ENCODE peak calls at places on chromosome 6, in ten cellular contexts. One of them, this sample, is unnamed. For H3K4me1, the result is how much of the 10 kb centered on the place peaks cover.

GRCh38 chr6:144013486-144013909 is 5.4 kb upstream of the PLAGL1 start:
- ATAC-seq in pancreas: peak
- ATAC-seq in CD4-positive, CD25-positive, alpha-beta regulatory T cell: no peak
- ATAC-seq in heart right ventricle: peak
- ATAC-seq in upper lobe of right lung: peak
- ATAC-seq in right cardiac atrium: no peak
- ATAC-seq in GM23338: peak
- ATAC-seq in HepG2: peak
- ATAC-seq in lower lobe of right lung: peak
- ATAC-seq in Panc1: peak
- ATAC-seq in this sample: peak

GRCh38 chr6:46015119-46015968 is at the start of gene CLIC5:
- ATAC-seq in HepG2: peak
- ATAC-seq in lower lobe of right lung: peak
- ATAC-seq in right cardiac atrium: peak
- ATAC-seq in pancreas: peak
- ATAC-seq in GM23338: peak
- ATAC-seq in CD4-positive, CD25-positive, alpha-beta regulatory T cell: no peak
- ATAC-seq in heart right ventricle: peak
- ATAC-seq in Panc1: peak
- ATAC-seq in upper lobe of right lung: peak
- ATAC-seq in this sample: peak

GRCh38 chr6:120557554-120557953 is 776.7 kb downstream of the TBC1D32 start:
- ATAC-seq in HepG2: no peak
- ATAC-seq in GM23338: no peak
- ATAC-seq in heart right ventricle: no peak
- ATAC-seq in upper lobe of right lung: no peak
- ATAC-seq in Panc1: no peak
- ATAC-seq in right cardiac atrium: no peak
- ATAC-seq in pancreas: no peak
- ATAC-seq in lower lobe of right lung: no peak
- ATAC-seq in CD4-positive, CD25-positive, alpha-beta regulatory T cell: no peak
- ATAC-seq in this sample: no peak

GRCh38 chr6:126060400-126060799 is 74.1 kb downstream of the TRMT11 start:
- ATAC-seq in GM23338: peak
- ATAC-seq in CD4-positive, CD25-positive, alpha-beta regulatory T cell: no peak
- ATAC-seq in Panc1: no peak
- ATAC-seq in pancreas: no peak
- ATAC-seq in right cardiac atrium: peak
- ATAC-seq in upper lobe of right lung: no peak
- ATAC-seq in HepG2: peak
- ATAC-seq in heart right ventricle: no peak
- ATAC-seq in lower lobe of right lung: no peak
- ATAC-seq in this sample: no peak

GRCh38 chr6:134511984-134512383 is 194.1 kb upstream of the SGK1 start:
- ATAC-seq in heart right ventricle: no peak
- ATAC-seq in GM23338: no peak
- ATAC-seq in HepG2: no peak
- ATAC-seq in upper lobe of right lung: no peak
- ATAC-seq in CD4-positive, CD25-positive, alpha-beta regulatory T cell: no peak
- ATAC-seq in right cardiac atrium: no peak
- ATAC-seq in lower lobe of right lung: no peak
- ATAC-seq in Panc1: no peak
- ATAC-seq in pancreas: no peak
- ATAC-seq in this sample: no peak

GRCh38 chr6:81214414-81215091 is 537.9 kb downstream of the TENT5A start:
- ATAC-seq in HepG2: peak
- ATAC-seq in lower lobe of right lung: peak
- ATAC-seq in pancreas: no peak
- ATAC-seq in heart right ventricle: no peak
- ATAC-seq in right cardiac atrium: peak
- ATAC-seq in GM23338: no peak
- ATAC-seq in CD4-positive, CD25-positive, alpha-beta regulatory T cell: no peak
- ATAC-seq in Panc1: no peak
- ATAC-seq in upper lobe of right lung: peak
- ATAC-seq in this sample: no peak

GRCh38 chr6:66814156-66814555 is 1107.1 kb upstream of the EYS start:
- ATAC-seq in lower lobe of right lung: no peak
- ATAC-seq in pancreas: no peak
- ATAC-seq in GM23338: no peak
- ATAC-seq in HepG2: no peak
- ATAC-seq in heart right ventricle: no peak
- ATAC-seq in upper lobe of right lung: no peak
- ATAC-seq in Panc1: no peak
- ATAC-seq in right cardiac atrium: no peak
- ATAC-seq in CD4-positive, CD25-positive, alpha-beta regulatory T cell: no peak
- ATAC-seq in this sample: no peak

GRCh38 chr6:22954749-22955385 is 385.5 kb downstream of the HDGFL1 start:
- ATAC-seq in pancreas: no peak
- ATAC-seq in HepG2: peak
- ATAC-seq in CD4-positive, CD25-positive, alpha-beta regulatory T cell: no peak
- ATAC-seq in right cardiac atrium: no peak
- ATAC-seq in heart right ventricle: no peak
- ATAC-seq in lower lobe of right lung: no peak
- ATAC-seq in GM23338: no peak
- ATAC-seq in Panc1: no peak
- ATAC-seq in upper lobe of right lung: peak
- ATAC-seq in this sample: no peak

GRCh38 chr6:125995972-125996580 is 9.7 kb downstream of the TRMT11 start:
- ATAC-seq in pancreas: peak
- ATAC-seq in lower lobe of right lung: peak
- ATAC-seq in CD4-positive, CD25-positive, alpha-beta regulatory T cell: peak
- ATAC-seq in Panc1: peak
- ATAC-seq in right cardiac atrium: peak
- ATAC-seq in HepG2: peak
- ATAC-seq in upper lobe of right lung: peak
- ATAC-seq in heart right ventricle: peak
- ATAC-seq in GM23338: peak
- ATAC-seq in this sample: peak

GRCh38 chr6:36924131-36924530 is 30.4 kb upstream of the PI16 start:
- ATAC-seq in upper lobe of right lung: no peak
- ATAC-seq in HepG2: no peak
- ATAC-seq in lower lobe of right lung: no peak
- ATAC-seq in CD4-positive, CD25-positive, alpha-beta regulatory T cell: no peak
- ATAC-seq in GM23338: no peak
- ATAC-seq in heart right ventricle: no peak
- ATAC-seq in Panc1: no peak
- ATAC-seq in pancreas: no peak
- ATAC-seq in right cardiac atrium: no peak
- ATAC-seq in this sample: no peak

GRCh38 chr6:132484680-132485018 is 28.3 kb downstream of the STX7 start:
- ATAC-seq in heart right ventricle: no peak
- ATAC-seq in upper lobe of right lung: no peak
- ATAC-seq in right cardiac atrium: no peak
- ATAC-seq in GM23338: no peak
- ATAC-seq in HepG2: no peak
- ATAC-seq in CD4-positive, CD25-positive, alpha-beta regulatory T cell: no peak
- ATAC-seq in Panc1: no peak
- ATAC-seq in lower lobe of right lung: no peak
- ATAC-seq in pancreas: no peak
- ATAC-seq in this sample: no peak

GRCh38 chr6:144468709-144469108 is 183.6 kb downstream of the UTRN start:
- ATAC-seq in lower lobe of right lung: no peak
- ATAC-seq in upper lobe of right lung: no peak
- ATAC-seq in pancreas: no peak
- ATAC-seq in Panc1: no peak
- ATAC-seq in heart right ventricle: no peak
- ATAC-seq in HepG2: peak
- ATAC-seq in GM23338: no peak
- ATAC-seq in right cardiac atrium: no peak
- ATAC-seq in CD4-positive, CD25-positive, alpha-beta regulatory T cell: peak
- ATAC-seq in this sample: no peak

GRCh38 chr6:112233864-112234263 is 20.5 kb downstream of the LAMA4 start:
- ATAC-seq in HepG2: no peak
- ATAC-seq in GM23338: no peak
- ATAC-seq in right cardiac atrium: peak
- ATAC-seq in heart right ventricle: peak
- ATAC-seq in upper lobe of right lung: no peak
- ATAC-seq in lower lobe of right lung: no peak
- ATAC-seq in pancreas: no peak
- ATAC-seq in Panc1: no peak
- ATAC-seq in CD4-positive, CD25-positive, alpha-beta regulatory T cell: no peak
- ATAC-seq in this sample: no peak

GRCh38 chr6:47483853-47484546 is 6.4 kb downstream of the CD2AP start:
- ATAC-seq in CD4-positive, CD25-positive, alpha-beta regulatory T cell: no peak
- ATAC-seq in right cardiac atrium: no peak
- ATAC-seq in HepG2: peak
- ATAC-seq in GM23338: no peak
- ATAC-seq in pancreas: no peak
- ATAC-seq in Panc1: peak
- ATAC-seq in heart right ventricle: no peak
- ATAC-seq in lower lobe of right lung: no peak
- ATAC-seq in upper lobe of right lung: no peak
- ATAC-seq in this sample: no peak

GRCh38 chr6:16741112-16742016 is 19.9 kb downstream of the ATXN1 start:
- ATAC-seq in lower lobe of right lung: peak
- ATAC-seq in HepG2: no peak
- ATAC-seq in right cardiac atrium: peak
- ATAC-seq in upper lobe of right lung: peak
- ATAC-seq in GM23338: no peak
- ATAC-seq in heart right ventricle: peak
- ATAC-seq in CD4-positive, CD25-positive, alpha-beta regulatory T cell: peak
- ATAC-seq in Panc1: peak
- ATAC-seq in pancreas: no peak
- ATAC-seq in this sample: no peak

GRCh38 chr6:16737926-16738325 is 23.3 kb downstream of the ATXN1 start:
- ATAC-seq in CD4-positive, CD25-positive, alpha-beta regulatory T cell: no peak
- ATAC-seq in heart right ventricle: no peak
- ATAC-seq in Panc1: no peak
- ATAC-seq in right cardiac atrium: no peak
- ATAC-seq in lower lobe of right lung: no peak
- ATAC-seq in GM23338: no peak
- ATAC-seq in upper lobe of right lung: no peak
- ATAC-seq in HepG2: no peak
- ATAC-seq in pancreas: no peak
- ATAC-seq in this sample: no peak

GRCh38 chr6:16736856-16737255 is 24.4 kb downstream of the ATXN1 start:
- ATAC-seq in CD4-positive, CD25-positive, alpha-beta regulatory T cell: no peak
- ATAC-seq in right cardiac atrium: no peak
- ATAC-seq in upper lobe of right lung: no peak
- ATAC-seq in HepG2: no peak
- ATAC-seq in pancreas: no peak
- ATAC-seq in Panc1: no peak
- ATAC-seq in heart right ventricle: peak
- ATAC-seq in lower lobe of right lung: no peak
- ATAC-seq in GM23338: no peak
- ATAC-seq in this sample: no peak

GRCh38 chr6:16737389-16737788 is 23.9 kb downstream of the ATXN1 start:
- ATAC-seq in CD4-positive, CD25-positive, alpha-beta regulatory T cell: no peak
- ATAC-seq in heart right ventricle: peak
- ATAC-seq in HepG2: no peak
- ATAC-seq in pancreas: no peak
- ATAC-seq in lower lobe of right lung: no peak
- ATAC-seq in right cardiac atrium: peak
- ATAC-seq in GM23338: no peak
- ATAC-seq in Panc1: no peak
- ATAC-seq in upper lobe of right lung: no peak
- ATAC-seq in this sample: no peak

GRCh38 chr6:16739329-16739801 is 21.9 kb downstream of the ATXN1 start:
- ATAC-seq in lower lobe of right lung: no peak
- ATAC-seq in Panc1: peak
- ATAC-seq in CD4-positive, CD25-positive, alpha-beta regulatory T cell: no peak
- ATAC-seq in upper lobe of right lung: no peak
- ATAC-seq in HepG2: peak
- ATAC-seq in right cardiac atrium: peak
- ATAC-seq in GM23338: peak
- ATAC-seq in pancreas: no peak
- ATAC-seq in heart right ventricle: peak
- ATAC-seq in this sample: peak
- H3K4me1 ChIP-seq in lower lobe of right lung: half or more
- H3K4me1 ChIP-seq in Panc1: half or more
- H3K4me1 ChIP-seq in CD4-positive, CD25-positive, alpha-beta regulatory T cell: under half
- H3K4me1 ChIP-seq in upper lobe of right lung: half or more
- H3K4me1 ChIP-seq in HepG2: half or more
- H3K4me1 ChIP-seq in right cardiac atrium: under half
- H3K4me1 ChIP-seq in GM23338: under half
- H3K4me1 ChIP-seq in pancreas: under half
- H3K4me1 ChIP-seq in heart right ventricle: half or more
- H3K4me1 ChIP-seq in this sample: under half

GRCh38 chr6:79544939-79545450 is 7.8 kb upstream of the LCA5 start:
- ATAC-seq in GM23338: peak
- ATAC-seq in pancreas: peak
- ATAC-seq in heart right ventricle: peak
- ATAC-seq in upper lobe of right lung: peak
- ATAC-seq in Panc1: peak
- ATAC-seq in HepG2: peak
- ATAC-seq in lower lobe of right lung: peak
- ATAC-seq in CD4-positive, CD25-positive, alpha-beta regulatory T cell: no peak
- ATAC-seq in right cardiac atrium: peak
- ATAC-seq in this sample: peak
- H3K4me1 ChIP-seq in GM23338: under half
- H3K4me1 ChIP-seq in pancreas: under half
- H3K4me1 ChIP-seq in heart right ventricle: under half
- H3K4me1 ChIP-seq in upper lobe of right lung: under half
- H3K4me1 ChIP-seq in Panc1: under half
- H3K4me1 ChIP-seq in HepG2: under half
- H3K4me1 ChIP-seq in lower lobe of right lung: under half
- H3K4me1 ChIP-seq in CD4-positive, CD25-positive, alpha-beta regulatory T cell: under half
- H3K4me1 ChIP-seq in right cardiac atrium: under half
- H3K4me1 ChIP-seq in this sample: under half

GRCh38 chr6:97548354-97548753 is 265.3 kb upstream of the MMS22L start:
- ATAC-seq in HepG2: no peak
- ATAC-seq in Panc1: no peak
- ATAC-seq in GM23338: no peak
- ATAC-seq in CD4-positive, CD25-positive, alpha-beta regulatory T cell: no peak
- ATAC-seq in lower lobe of right lung: no peak
- ATAC-seq in pancreas: no peak
- ATAC-seq in heart right ventricle: no peak
- ATAC-seq in right cardiac atrium: no peak
- ATAC-seq in upper lobe of right lung: no peak
- ATAC-seq in this sample: no peak
- H3K4me1 ChIP-seq in HepG2: under half
- H3K4me1 ChIP-seq in Panc1: under half
- H3K4me1 ChIP-seq in GM23338: under half
- H3K4me1 ChIP-seq in CD4-positive, CD25-positive, alpha-beta regulatory T cell: under half
- H3K4me1 ChIP-seq in lower lobe of right lung: under half
- H3K4me1 ChIP-seq in pancreas: under half
- H3K4me1 ChIP-seq in heart right ventricle: under half
- H3K4me1 ChIP-seq in right cardiac atrium: under half
- H3K4me1 ChIP-seq in upper lobe of right lung: under half
- H3K4me1 ChIP-seq in this sample: under half

GRCh38 chr6:38354905-38355304 is 284.8 kb downstream of the BTBD9 start:
- ATAC-seq in upper lobe of right lung: no peak
- ATAC-seq in pancreas: no peak
- ATAC-seq in CD4-positive, CD25-positive, alpha-beta regulatory T cell: no peak
- ATAC-seq in lower lobe of right lung: no peak
- ATAC-seq in GM23338: no peak
- ATAC-seq in HepG2: no peak
- ATAC-seq in Panc1: no peak
- ATAC-seq in heart right ventricle: no peak
- ATAC-seq in right cardiac atrium: no peak
- ATAC-seq in this sample: no peak
- H3K4me1 ChIP-seq in upper lobe of right lung: under half
- H3K4me1 ChIP-seq in pancreas: under half
- H3K4me1 ChIP-seq in CD4-positive, CD25-positive, alpha-beta regulatory T cell: under half
- H3K4me1 ChIP-seq in lower lobe of right lung: under half
- H3K4me1 ChIP-seq in GM23338: under half
- H3K4me1 ChIP-seq in HepG2: under half
- H3K4me1 ChIP-seq in Panc1: under half
- H3K4me1 ChIP-seq in heart right ventricle: under half
- H3K4me1 ChIP-seq in right cardiac atrium: under half
- H3K4me1 ChIP-seq in this sample: under half

This sample was measured in gastroesophageal sphincter.